ENCODE peak calls at places on chromosomes 11 and 22, in five cellular contexts. One of them, this sample, is unnamed.

GRCh38 chr11:90630176-90630575 is 407.3 kb upstream of the CHORDC1 start:
- DNase-seq in Ammon's horn: no peak
- DNase-seq in GM23338: no peak
- DNase-seq in GOT3: no peak
- DNase-seq in AG09319: no peak
- DNase-seq in this sample: no peak

GRCh38 chr11:44550123-44550522 is 15.3 kb upstream of the CD82 start:
- DNase-seq in Ammon's horn: no peak
- DNase-seq in GM23338: no peak
- DNase-seq in GOT3: no peak
- DNase-seq in AG09319: no peak
- DNase-seq in this sample: no peak

GRCh38 chr11:118194835-118195627 is 18.6 kb upstream of the SCN2B start:
- DNase-seq in Ammon's horn: peak; percentile 90
- DNase-seq in GM23338: no peak
- DNase-seq in GOT3: no peak
- DNase-seq in AG09319: peak; percentile 66
- DNase-seq in this sample: no peak

GRCh38 chr11:58629857-58630256 is 7.4 kb downstream of the CNTF start:
- DNase-seq in Ammon's horn: peak; percentile 60
- DNase-seq in GM23338: peak; percentile 86
- DNase-seq in GOT3: no peak
- DNase-seq in AG09319: peak; percentile 39
- DNase-seq in this sample: no peak

GRCh38 chr11:15780837-15781236 is 575.5 kb downstream of the SOX6 start:
- DNase-seq in Ammon's horn: no peak
- DNase-seq in GM23338: no peak
- DNase-seq in GOT3: no peak
- DNase-seq in AG09319: no peak
- DNase-seq in this sample: no peak

GRCh38 chr11:120141144-120142071 is 3.5 kb upstream of the TRIM29 start:
- DNase-seq in Ammon's horn: peak; percentile 1
- DNase-seq in GM23338: no peak
- DNase-seq in GOT3: no peak
- DNase-seq in AG09319: no peak
- DNase-seq in this sample: no peak

GRCh38 chr22:48708558-48709245 is 1119.0 kb downstream of the BRD1 start:
- DNase-seq in Ammon's horn: no peak
- DNase-seq in GM23338: no peak
- DNase-seq in GOT3: no peak
- DNase-seq in AG09319: no peak
- DNase-seq in this sample: no peak

GRCh38 chr11:26896716-26897115 is 97.2 kb upstream of the FIBIN start:
- DNase-seq in Ammon's horn: no peak
- DNase-seq in GM23338: no peak
- DNase-seq in GOT3: no peak
- DNase-seq in AG09319: no peak
- DNase-seq in this sample: no peak

GRCh38 chr11:93567406-93567819 is 24.2 kb upstream of the SMCO4 start:
- DNase-seq in Ammon's horn: peak; percentile 54
- DNase-seq in GM23338: no peak
- DNase-seq in GOT3: no peak
- DNase-seq in AG09319: no peak
- DNase-seq in this sample: peak; percentile 76

GRCh38 chr11:109405671-109406070 is 16.3 kb upstream of the C11orf87 start:
- DNase-seq in Ammon's horn: no peak
- DNase-seq in GM23338: no peak
- DNase-seq in GOT3: no peak
- DNase-seq in AG09319: no peak
- DNase-seq in this sample: no peak

GRCh38 chr22:39706406-39707150 is 136.0 kb downstream of the CACNA1I start:
- DNase-seq in Ammon's horn: no peak
- DNase-seq in GM23338: peak; percentile 37
- DNase-seq in GOT3: no peak
- DNase-seq in AG09319: no peak
- DNase-seq in this sample: no peak

GRCh38 chr11:47052165-47052564 is 115.6 kb downstream of the CSTPP1 start:
- DNase-seq in Ammon's horn: no peak
- DNase-seq in GM23338: no peak
- DNase-seq in GOT3: no peak
- DNase-seq in AG09319: no peak
- DNase-seq in this sample: no peak

GRCh38 chr22:31942091-31942490 is 2.2 kb upstream of the YWHAH start:
- DNase-seq in Ammon's horn: no peak
- DNase-seq in GM23338: no peak
- DNase-seq in GOT3: no peak
- DNase-seq in AG09319: no peak
- DNase-seq in this sample: no peak

GRCh38 chr11:45436118-45436517 is 150.0 kb upstream of the SYT13 start:
- DNase-seq in Ammon's horn: no peak
- DNase-seq in GM23338: no peak
- DNase-seq in GOT3: no peak
- DNase-seq in AG09319: no peak
- DNase-seq in this sample: peak; percentile 41

GRCh38 chr11:117191680-117192400 is 7.3 kb upstream of the TAGLN start:
- DNase-seq in Ammon's horn: no peak
- DNase-seq in GM23338: no peak
- DNase-seq in GOT3: no peak
- DNase-seq in AG09319: no peak
- DNase-seq in this sample: no peak

GRCh38 chr11:25612806-25613205 is 719.1 kb upstream of the ANO3 start:
- DNase-seq in Ammon's horn: no peak
- DNase-seq in GM23338: no peak
- DNase-seq in GOT3: no peak
- DNase-seq in AG09319: no peak
- DNase-seq in this sample: no peak

GRCh38 chr11:98701541-98701940 is 319.2 kb upstream of the CNTN5 start:
- DNase-seq in Ammon's horn: no peak
- DNase-seq in GM23338: no peak
- DNase-seq in GOT3: no peak
- DNase-seq in AG09319: no peak
- DNase-seq in this sample: no peak

GRCh38 chr11:45847908-45848316 is 637 bp downstream of the CRY2 start:
- DNase-seq in Ammon's horn: peak; percentile 50
- DNase-seq in GM23338: peak; percentile 85
- DNase-seq in GOT3: no peak
- DNase-seq in AG09319: no peak
- DNase-seq in this sample: no peak

GRCh38 chr22:46652081-46652929 is 32.1 kb downstream of the GRAMD4 start:
- DNase-seq in Ammon's horn: no peak
- DNase-seq in GM23338: no peak
- DNase-seq in GOT3: no peak
- DNase-seq in AG09319: no peak
- DNase-seq in this sample: no peak